ENCODE peak calls at places on chromosomes 4 and X, in four cellular contexts. C is upper lobe of left lung, T is HepG2, X is heart left ventricle. H is an unnamed sample.

GRCh38 chr4:10582059-10582686 is 102.4 kb downstream of the CLNK start:
- ATAC-seq in C (peak), T (peak), X (peak), H (no peak)

GRCh38 chrX:41391606-41392005 is 55.5 kb upstream of the NYX start:
- ATAC-seq in C (no peak), T (peak), X (no peak), H (no peak)

GRCh38 chr4:76644831-76645485 is 209.9 kb downstream of the SHROOM3 start:
- ATAC-seq in C (no peak), T (no peak), X (no peak), H (no peak)

GRCh38 chr4:76654796-76655195 is 219.8 kb downstream of the SHROOM3 start:
- ATAC-seq in C (no peak), T (no peak), X (no peak), H (no peak)

GRCh38 chrX:40155617-40156471 is 58.1 kb upstream of the BCOR start:
- ATAC-seq in C (peak), T (peak), X (no peak), H (no peak)

GRCh38 chr4:146522862-146523205 is 1.1 kb upstream of the SLC10A7 start:
- ATAC-seq in C (no peak), T (peak), X (no peak), H (no peak)

GRCh38 chr4:94332983-94333590 is 9.5 kb downstream of the HPGDS start:
- ATAC-seq in C (no peak), T (peak), X (peak), H (no peak)

GRCh38 chr4:86965019-86965976 is 30.5 kb downstream of the AFF1 start:
- ATAC-seq in C (no peak), T (no peak), X (no peak), H (no peak)

GRCh38 chr4:143626134-143626859 is 74.2 kb downstream of the FREM3 start:
- ATAC-seq in C (peak), T (no peak), X (peak), H (peak)

GRCh38 chr4:75736862-75737261 is 12.5 kb downstream of the USO1 start:
- ATAC-seq in C (peak), T (peak), X (peak), H (peak)

GRCh38 chr4:126794363-126794762 is 838.4 kb upstream of the INTU start:
- ATAC-seq in C (no peak), T (no peak), X (no peak), H (no peak)

GRCh38 chr4:95541094-95541493 is 7.7 kb downstream of the UNC5C start:
- ATAC-seq in C (no peak), T (no peak), X (no peak), H (no peak)

GRCh38 chrX:25021132-25021498 is 5.3 kb upstream of the ARX start:
- ATAC-seq in C (no peak), T (peak), X (no peak), H (peak)

GRCh38 chr4:7956306-7957112 is 16.8 kb upstream of the AFAP1 start:
- ATAC-seq in C (no peak), T (peak), X (peak), H (peak)

GRCh38 chr4:127870688-127871087 is 10.0 kb upstream of the PLK4 start:
- ATAC-seq in C (peak), T (no peak), X (peak), H (no peak)

GRCh38 chr4:183837222-183837621 is 67.9 kb upstream of the STOX2 start:
- ATAC-seq in C (no peak), T (no peak), X (peak), H (no peak)

GRCh38 chr4:24321637-24322036 is 262.7 kb downstream of the DHX15 start:
- ATAC-seq in C (no peak), T (no peak), X (no peak), H (no peak)

GRCh38 chr4:11470709-11471441 is 42.2 kb upstream of the HS3ST1 start:
- ATAC-seq in C (no peak), T (no peak), X (no peak), H (no peak)

GRCh38 chr4:124181045-124181444 is 531.5 kb downstream of the ANKRD50 start:
- ATAC-seq in C (no peak), T (no peak), X (no peak), H (no peak)

GRCh38 chrX:48919947-48920712 is 1.3 kb upstream of the PIM2 start:
- ATAC-seq in C (no peak), T (no peak), X (no peak), H (no peak)

GRCh38 chr4:38075370-38076152 is 115.4 kb downstream of the PTTG2 start:
- ATAC-seq in C (peak), T (peak), X (peak), H (peak)

GRCh38 chr4:7659429-7660175 is 224.9 kb upstream of the PSAPL1 start:
- ATAC-seq in C (no peak), T (no peak), X (no peak), H (no peak)

GRCh38 chrX:148806145-148806868 is 305.9 kb downstream of the AFF2 start:
- ATAC-seq in C (no peak), T (no peak), X (no peak), H (no peak)

GRCh38 chrX:131264665-131265064 is 24.4 kb downstream of the IGSF1 start:
- ATAC-seq in C (no peak), T (no peak), X (peak), H (no peak)

GRCh38 chrX:54944816-54945215 is 24.2 kb downstream of the TRO start:
- ATAC-seq in C (no peak), T (no peak), X (no peak), H (no peak)

GRCh38 chr4:111988514-111988913 is 156.7 kb upstream of the FAM241A start:
- ATAC-seq in C (no peak), T (no peak), X (no peak), H (no peak)

GRCh38 chr4:94455081-94455480 is 3.3 kb downstream of the PDLIM5 start:
- ATAC-seq in C (no peak), T (no peak), X (no peak), H (no peak)

GRCh38 chr4:186829740-186830449 is 106.2 kb upstream of the FAT1 start:
- ATAC-seq in C (peak), T (peak), X (peak), H (no peak)

GRCh38 chr4:74453846-74454742 is 9.2 kb downstream of the AREG start:
- ATAC-seq in C (no peak), T (no peak), X (no peak), H (no peak)

GRCh38 chr4:74453037-74453635 is 8.2 kb downstream of the AREG start:
- ATAC-seq in C (no peak), T (no peak), X (no peak), H (no peak)

GRCh38 chr4:74456849-74457395 is 12.0 kb downstream of the AREG start:
- ATAC-seq in C (no peak), T (no peak), X (no peak), H (no peak)

GRCh38 chr4:74455361-74456055 is 10.6 kb downstream of the AREG start:
- ATAC-seq in C (no peak), T (no peak), X (no peak), H (no peak)

DNA sequence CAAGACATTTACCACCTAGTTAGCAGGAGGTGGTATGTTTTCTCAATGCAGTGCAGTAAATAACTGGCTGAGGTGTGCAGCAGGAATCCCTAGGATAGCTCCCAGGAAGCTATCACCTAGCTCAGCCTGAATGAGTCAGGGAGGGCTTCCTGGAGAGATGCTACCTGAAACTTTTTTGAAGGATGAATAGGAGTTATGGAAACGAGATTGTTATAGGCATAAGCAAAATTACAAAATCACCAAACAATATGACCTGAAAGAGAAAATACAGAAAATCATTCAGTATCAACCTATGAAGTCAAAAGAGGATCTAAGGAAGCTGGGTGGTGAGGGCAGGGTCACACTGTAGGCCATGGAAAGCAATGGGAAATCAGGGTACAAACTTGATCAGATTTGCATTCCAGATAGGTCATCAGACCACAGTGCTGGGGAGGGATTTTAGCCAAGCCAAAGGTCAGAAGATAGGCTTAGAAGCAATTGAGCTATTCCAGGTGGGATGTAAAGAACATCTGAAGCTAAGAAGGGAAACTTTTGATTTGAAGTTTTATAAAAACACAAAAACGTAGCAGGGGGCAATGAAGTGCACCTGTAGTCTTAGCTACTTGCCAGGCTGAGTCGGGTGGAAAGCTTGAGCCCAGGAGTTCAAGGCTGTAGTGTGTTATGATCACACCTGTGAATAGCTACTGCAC is 11.3 kb downstream of the AREG start:
- ATAC-seq in C (no peak), T (no peak), X (no peak), H (no peak)
- TF ChIP-seq POLR2A in C (no peak), T (no peak), X (no peak), H (no peak)

DNA sequence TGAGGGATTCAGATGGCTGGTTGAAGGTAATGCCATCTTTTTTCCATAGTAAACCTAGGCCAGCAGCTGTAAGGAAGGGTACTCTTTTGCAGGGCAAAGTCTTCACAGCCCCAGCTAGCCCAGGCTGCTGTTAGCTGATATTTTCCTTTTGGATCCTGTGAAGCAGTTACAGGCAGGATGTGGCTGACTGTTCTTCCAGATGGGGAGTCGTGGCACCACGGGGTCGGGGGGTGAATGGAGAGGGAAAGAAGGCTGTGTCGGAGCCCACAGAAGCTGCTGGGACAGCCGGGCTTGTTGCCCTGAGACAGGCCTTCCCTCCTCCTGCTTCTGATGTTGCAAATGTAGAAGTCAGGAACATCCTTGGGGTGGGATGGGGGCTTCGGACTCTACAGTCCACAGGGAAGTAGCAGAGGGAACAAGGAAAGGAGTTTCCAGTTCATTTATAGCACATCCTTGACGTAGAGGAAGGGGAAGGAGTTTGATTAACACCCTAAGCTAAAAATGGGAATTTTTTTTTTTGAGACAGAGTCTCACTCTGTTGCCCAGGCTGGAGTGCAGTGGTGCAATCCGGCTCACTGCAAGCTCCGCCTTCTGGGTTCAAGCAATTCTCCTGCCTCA is 64.6 kb upstream of the TMEM150C start:
- ATAC-seq in C (no peak), T (no peak), X (peak), H (no peak)
- H3K27ac ChIP-seq in C (no peak), T (no peak), X (no peak), H (no peak)

DNA sequence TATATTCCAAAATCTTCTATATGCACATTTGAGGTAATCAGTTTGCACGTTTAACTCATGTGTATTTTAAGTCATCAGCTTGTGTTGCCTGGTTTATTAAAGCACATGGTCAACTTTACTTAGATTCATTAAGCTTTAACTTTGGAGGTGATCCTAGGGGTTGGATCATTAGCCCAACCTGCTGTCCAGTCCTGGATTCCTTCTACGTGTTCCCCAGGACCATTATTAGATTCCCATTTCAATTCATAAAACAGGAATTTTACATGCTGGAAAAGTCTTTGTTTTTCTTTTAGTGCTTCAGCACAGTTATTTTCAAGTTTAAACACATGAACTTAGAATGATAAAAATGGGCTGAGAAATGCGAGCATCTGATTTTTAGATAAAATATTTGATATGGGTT is 132.5 kb downstream of the SORBS2 start:
- ATAC-seq in C (no peak), T (no peak), X (no peak), H (no peak)
- TF ChIP-seq POLR2A in C (no peak), T (no peak), X (no peak), H (no peak)

GRCh38 chr4:54781771-54782170 is 124.0 kb downstream of the KIT start:
- ATAC-seq in C (peak), T (no peak), X (peak), H (no peak)
- H3K27ac ChIP-seq in C (no peak), T (no peak), X (peak), H (peak)